ENCODE peak calls at places on chromosome 13, in five cellular contexts. C is astrocyte of the cerebellum, T is lower leg skin, K is cardiac fibroblast, J is neural progenitor cell. W is an unnamed sample.

GRCh38 chr13:33744589-33745369 is 73.2 kb upstream of the RFC3 start:
- DNase-seq in J (no peak), K (peak; percentile 42), C (no peak), T (no peak), W (no peak)

GRCh38 chr13:99124695-99125334 is 75.8 kb upstream of the UBAC2 start:
- DNase-seq in C (peak; percentile 1), K (peak; percentile 75), J (no peak), T (no peak), W (no peak)

GRCh38 chr13:27296496-27296895 is 25.9 kb downstream of the RASL11A start:
- DNase-seq in T (peak; percentile 54), J (no peak), K (no peak), C (no peak), W (no peak)

GRCh38 chr13:98977568-98978270 is at the start of gene DOCK9:
- DNase-seq in T (peak; percentile 91), K (peak; percentile 85), C (peak; percentile 88), J (peak; percentile 67), W (no peak)

GRCh38 chr13:49308977-49309408 is 61.3 kb downstream of the CDADC1 start:
- DNase-seq in J (no peak), K (no peak), C (no peak), T (peak; percentile 85), W (no peak)

GRCh38 chr13:51154029-51154555 is 43.0 kb upstream of the C13orf42 start:
- DNase-seq in J (no peak), K (peak; percentile 38), C (no peak), T (no peak), W (no peak)

GRCh38 chr13:40652588-40652940 is 13.9 kb downstream of the FOXO1 start:
- DNase-seq in K (no peak), C (no peak), J (no peak), T (no peak), W (no peak)

GRCh38 chr13:61901946-61902541 is 486.4 kb upstream of the PCDH20 start:
- DNase-seq in J (no peak), K (no peak), T (no peak), C (no peak), W (no peak)

GRCh38 chr13:72696590-72696989 is 30.8 kb downstream of the MZT1 start:
- DNase-seq in J (no peak), C (peak; percentile 26), T (no peak), K (peak; percentile 39), W (no peak)

GRCh38 chr13:27770809-27771208 is 21.5 kb upstream of the GSX1 start:
- DNase-seq in K (peak; percentile 13), C (no peak), T (peak; percentile 43), J (peak; percentile 56), W (no peak)

GRCh38 chr13:43132228-43132627 is 108.8 kb downstream of the DNAJC15 start:
- DNase-seq in T (no peak), C (no peak), J (peak; percentile 74), K (peak; percentile 51), W (no peak)

GRCh38 chr13:107190065-107190464 is 622.1 kb upstream of the ARGLU1 start:
- DNase-seq in K (no peak), J (no peak), T (no peak), C (no peak), W (no peak)

GRCh38 chr13:30892966-30893365 is 13.1 kb upstream of the MEDAG start:
- DNase-seq in J (peak; percentile 74), K (peak; percentile 75), T (no peak), C (no peak), W (no peak)

GRCh38 chr13:52353116-52353718 is 52.8 kb downstream of the THSD1 start:
- DNase-seq in T (no peak), C (no peak), K (peak; percentile 49), J (no peak), W (no peak)

GRCh38 chr13:110287031-110287828 is 19.7 kb downstream of the COL4A1 start:
- DNase-seq in T (peak; percentile 65), J (no peak), K (peak; percentile 33), C (no peak), W (no peak)

GRCh38 chr13:28716511-28716910 is 2.3 kb downstream of the SLC46A3 start:
- DNase-seq in C (no peak), K (peak; percentile 89), T (no peak), J (no peak), W (no peak)

DNA sequence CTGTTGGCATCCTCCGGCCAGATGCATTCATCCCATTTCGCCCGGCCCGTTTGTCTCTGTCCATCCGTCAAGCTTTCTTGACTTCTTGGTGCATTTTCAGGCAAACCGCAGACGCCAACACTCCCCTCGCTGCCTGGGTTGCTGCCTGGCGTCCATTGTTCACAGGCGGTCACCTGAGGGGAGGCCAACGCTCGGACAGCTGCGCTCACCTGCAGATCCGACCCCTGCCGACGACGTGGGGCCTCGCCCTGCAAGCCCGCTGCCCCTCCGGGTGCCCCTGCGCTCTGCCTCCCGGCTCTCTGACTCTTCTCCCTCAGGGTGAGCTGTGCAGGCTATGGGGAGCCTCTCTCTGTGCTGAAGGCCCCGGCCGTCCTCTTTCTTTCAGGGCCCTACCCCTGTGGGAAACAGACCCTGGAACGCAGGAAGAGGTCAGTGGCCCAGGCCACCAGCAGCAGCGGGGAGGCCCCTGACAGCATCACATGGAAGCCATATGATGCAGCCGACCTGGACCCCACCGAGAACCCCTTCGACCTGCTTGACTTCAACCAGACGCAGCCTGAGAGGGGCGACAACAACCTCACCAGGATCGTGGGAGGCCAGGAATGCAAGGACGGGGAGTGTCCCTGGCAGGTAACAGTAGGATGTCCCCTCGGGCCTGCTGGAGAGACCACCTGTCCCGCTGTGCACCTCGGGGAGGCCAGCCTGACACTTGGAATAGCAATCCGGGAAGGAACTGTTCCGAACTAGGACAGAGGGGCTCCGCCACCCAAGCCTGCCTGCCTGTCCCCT is 14.8 kb upstream of the PROZ start:
- DNase-seq in J (no peak), T (peak; percentile 79), K (no peak), C (no peak), W (no peak)
- H3K4me3 ChIP-seq in J (no peak overlapping the region), T (no peak overlapping the region), K (no peak overlapping the region), C (no peak overlapping the region), W (no peak overlapping the region)

GRCh38 chr13:24252136-24252535 is 57.2 kb upstream of the C1QTNF9 start:
- DNase-seq in T (no peak), J (no peak), C (no peak), K (no peak), W (no peak)
- H3K4me3 ChIP-seq in T (no peak overlapping the region), J (no peak overlapping the region), C (no peak overlapping the region), K (no peak overlapping the region), W (peak overlapping the region; percentile 72)

GRCh38 chr13:79988573-79988972 is 352.4 kb downstream of the SPRY2 start:
- DNase-seq in J (no peak), K (peak; percentile 68), C (no peak), T (no peak), W (no peak)
- H3K4me3 ChIP-seq in J (no peak overlapping the region), K (no peak overlapping the region), C (no peak overlapping the region), T (no peak overlapping the region), W (no peak overlapping the region)

DNA sequence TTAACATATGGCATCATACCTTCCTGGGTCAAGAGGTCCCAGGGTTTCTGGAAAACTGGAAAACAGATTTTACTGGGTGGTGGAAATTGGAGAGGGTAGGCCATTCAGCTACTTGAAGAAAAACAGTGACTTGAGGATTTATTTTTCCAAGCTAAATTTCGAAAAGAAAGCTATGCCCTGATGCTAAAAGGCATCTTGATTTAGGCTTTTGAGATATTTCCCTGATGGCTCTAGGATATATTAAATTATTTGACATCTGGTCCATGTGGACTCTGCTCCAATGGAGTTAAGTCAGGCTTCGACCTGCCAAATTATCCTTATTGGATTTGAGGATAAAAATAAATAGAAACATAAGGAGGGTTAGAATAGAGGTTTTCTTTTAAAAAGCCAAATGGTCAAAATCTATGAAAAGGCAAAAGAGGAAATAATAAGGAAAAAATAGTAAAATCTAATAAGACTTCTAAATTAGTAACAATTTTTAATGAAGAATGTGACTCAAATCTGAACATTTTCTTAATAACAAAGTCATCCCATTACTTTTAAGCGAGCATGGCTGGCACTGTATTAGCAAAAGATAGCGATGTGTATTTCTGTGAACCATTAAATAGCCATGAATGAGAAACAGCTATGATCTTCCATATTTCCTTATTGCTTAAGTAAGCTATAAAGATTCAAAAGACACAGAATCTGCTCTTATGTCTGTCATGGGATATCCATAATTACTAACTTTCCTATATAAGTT is 190.0 kb upstream of the MIR17HG start:
- DNase-seq in T (no peak), K (no peak), J (no peak), C (no peak), W (no peak)
- H3K4me3 ChIP-seq in T (no peak overlapping the region), K (no peak overlapping the region), J (no peak overlapping the region), C (no peak overlapping the region), W (no peak overlapping the region)

W was measured in effector memory CD4-positive, alpha-beta T cell.